ENCODE peak calls at places on chromosomes 6 and 20, in seven cellular contexts. Z, R, E, U, X, L and C are unnamed samples. For H3K4me1, the result is how much of the 10 kb centered on the place peaks cover.

GRCh38 chr6:39980839-39981580 is 46.7 kb upstream of the MOCS1 start:
- DNase-seq in Z (no peak), R (peak), E (peak), U (peak), X (peak), L (peak), C (peak)

GRCh38 chr20:10863337-10864060 is 189.7 kb upstream of the JAG1 start:
- DNase-seq in Z (no peak), R (peak), E (peak), U (peak), X (peak), L (peak), C (peak)

GRCh38 chr6:102798631-102799030 is 1405.1 kb downstream of the GRIK2 start:
- DNase-seq in Z (no peak), R (no peak), E (no peak), U (no peak), X (no peak), L (no peak), C (no peak)

GRCh38 chr20:42923348-42923918 is 266.3 kb downstream of the PTPRT start:
- DNase-seq in Z (no peak), R (no peak), E (no peak), U (no peak), X (peak), L (no peak), C (no peak)

GRCh38 chr20:49377326-49377725 is 99.5 kb upstream of the ZNFX1 start:
- DNase-seq in Z (no peak), R (no peak), E (no peak), U (no peak), X (no peak), L (no peak), C (no peak)

GRCh38 chr6:115602471-115602870 is 458.2 kb downstream of the FRK start:
- DNase-seq in Z (no peak), R (no peak), E (no peak), U (no peak), X (no peak), L (no peak), C (no peak)

GRCh38 chr6:162371133-162371532 is 356.4 kb downstream of the PRKN start:
- DNase-seq in Z (no peak), R (no peak), E (no peak), U (no peak), X (no peak), L (no peak), C (no peak)

GRCh38 chr6:85468326-85468725 is 18.4 kb downstream of the NT5E start:
- DNase-seq in Z (no peak), R (peak), E (no peak), U (no peak), X (no peak), L (no peak), C (no peak)

GRCh38 chr6:16286151-16286522 is 47.8 kb downstream of the GMPR start:
- DNase-seq in Z (no peak), R (peak), E (peak), U (peak), X (no peak), L (no peak), C (peak)

GRCh38 chr6:82741996-82742385 is 323.6 kb downstream of the UBE3D start:
- DNase-seq in Z (no peak), R (no peak), E (no peak), U (no peak), X (no peak), L (no peak), C (no peak)

GRCh38 chr6:167856999-167857660 is 30.4 kb downstream of the AFDN start:
- DNase-seq in Z (no peak), R (peak), E (no peak), U (peak), X (no peak), L (no peak), C (no peak)

GRCh38 chr6:153898360-153899059 is 140.5 kb upstream of the OPRM1 start:
- DNase-seq in Z (no peak), R (no peak), E (no peak), U (no peak), X (no peak), L (no peak), C (no peak)

GRCh38 chr6:48567016-48567415 is 456.0 kb upstream of the PTCHD4 start:
- DNase-seq in Z (no peak), R (no peak), E (no peak), U (no peak), X (no peak), L (no peak), C (no peak)

GRCh38 chr6:127069659-127070279 is 48.7 kb upstream of the RSPO3 start:
- DNase-seq in Z (no peak), R (peak), E (peak), U (peak), X (no peak), L (no peak), C (no peak)

GRCh38 chr20:29743101-29743931 is 1514.1 kb upstream of the DEFB115 start:
- DNase-seq in Z (no peak), R (no peak), E (no peak), U (no peak), X (no peak), L (no peak), C (no peak)

DNA sequence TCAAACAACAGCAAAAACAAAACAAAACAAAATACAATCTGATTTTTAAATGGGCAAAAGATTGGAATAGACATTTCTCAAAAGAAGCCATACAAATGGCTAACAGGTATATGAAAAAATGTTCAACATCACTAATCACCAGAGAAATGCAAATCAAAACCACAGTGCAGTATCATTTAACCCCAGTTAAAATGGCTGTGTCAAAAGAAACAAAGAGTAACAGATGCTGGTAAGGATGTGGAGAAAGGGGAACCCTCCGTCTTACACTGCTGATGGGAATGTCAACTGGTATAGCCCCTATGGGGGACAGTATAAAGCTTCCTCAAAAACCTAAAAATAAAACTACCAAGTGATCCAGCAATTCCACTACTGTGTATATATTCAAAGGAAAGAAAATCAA is 10.9 kb upstream of the NELFCD start:
- DNase-seq in Z (no peak), R (no peak), E (no peak), U (no peak), X (no peak), L (no peak), C (no peak)
- TF ChIP-seq POLR2A in Z (no peak), R (no peak), E (no peak), U (no peak), X (no peak), L (no peak), C (no peak)

GRCh38 chr6:159728552-159728951 is 1.2 kb downstream of the WTAP start:
- DNase-seq in Z (no peak), R (no peak), E (no peak), U (no peak), X (no peak), L (no peak), C (no peak)
- H3K4me1 ChIP-seq in Z (under half), R (under half), E (under half), U (under half), X (half or more), L (under half), C (under half)

GRCh38 chr20:32110727-32111126 is 1.2 kb downstream of the TM9SF4 start:
- DNase-seq in Z (no peak), R (no peak), E (no peak), U (no peak), X (no peak), L (no peak), C (no peak)

GRCh38 chr20:32110173-32110704 is 725 bp downstream of the TM9SF4 start:
- DNase-seq in Z (peak), R (no peak), E (no peak), U (no peak), X (no peak), L (peak), C (no peak)

GRCh38 chr20:32112862-32113261 is 3.3 kb downstream of the TM9SF4 start:
- DNase-seq in Z (no peak), R (no peak), E (no peak), U (no peak), X (peak), L (peak), C (no peak)

GRCh38 chr20:32111763-32112162 is 2.2 kb downstream of the TM9SF4 start:
- DNase-seq in Z (no peak), R (no peak), E (no peak), U (no peak), X (no peak), L (no peak), C (no peak)

GRCh38 chr20:32111287-32111686 is 1.8 kb downstream of the TM9SF4 start:
- DNase-seq in Z (no peak), R (no peak), E (no peak), U (no peak), X (no peak), L (no peak), C (no peak)
- TF ChIP-seq POLR2A in Z (no peak), R (no peak), E (no peak), U (no peak), X (no peak), L (no peak), C (no peak)

GRCh38 chr6:18423426-18423825 is 36.3 kb downstream of the RNF144B start:
- DNase-seq in Z (no peak), R (no peak), E (no peak), U (no peak), X (no peak), L (no peak), C (no peak)
- H3K4me1 ChIP-seq in Z (under half), R (under half), E (under half), U (under half), X (under half), L (under half), C (under half)

GRCh38 chr20:23139524-23139923 is 53.4 kb upstream of the CD93 start:
- DNase-seq in Z (peak), R (no peak), E (no peak), U (no peak), X (no peak), L (no peak), C (no peak)
- TF ChIP-seq POLR2A in Z (no peak), R (no peak), E (no peak), U (no peak), X (no peak), L (no peak), C (no peak)

DNA sequence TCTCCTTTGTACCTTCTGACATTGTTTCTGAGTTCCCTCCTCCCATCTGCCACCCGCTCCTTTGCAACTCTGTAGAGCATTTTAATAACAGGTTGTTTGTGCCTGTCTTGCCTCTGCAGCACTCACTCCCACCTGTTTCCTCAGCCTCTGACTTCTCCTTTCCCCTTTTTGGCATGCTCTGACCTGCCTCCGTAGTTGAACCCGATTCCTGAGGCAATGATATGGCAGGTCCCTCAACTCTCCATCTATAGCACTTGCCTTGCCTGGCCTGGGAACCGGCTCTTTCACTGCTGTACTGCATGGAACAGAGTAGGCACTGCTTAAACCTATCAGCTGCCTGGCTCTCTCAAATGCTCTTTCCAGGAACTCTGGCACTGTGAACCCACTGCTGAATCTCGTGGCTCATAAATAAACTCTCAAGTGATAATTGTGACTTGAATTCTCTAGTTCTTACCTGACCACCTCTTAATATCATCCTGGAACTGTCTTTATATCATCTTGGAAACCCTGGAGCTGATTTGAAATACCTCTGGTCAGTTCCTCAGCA is 50.3 kb downstream of the UTRN start:
- DNase-seq in Z (no peak), R (no peak), E (no peak), U (no peak), X (no peak), L (no peak), C (no peak)
- H3K4me1 ChIP-seq in Z (under half), R (under half), E (under half), U (under half), X (under half), L (half or more), C (under half)

GRCh38 chr6:33271608-33272357 is at the start of the genes RPS18 and VPS52:
- DNase-seq in Z (peak), R (peak), E (peak), U (peak), X (peak), L (peak), C (peak)
- TF ChIP-seq POLR2A in Z (peak), R (peak), E (peak), U (peak), X (peak), L (peak), C (peak)

DNA sequence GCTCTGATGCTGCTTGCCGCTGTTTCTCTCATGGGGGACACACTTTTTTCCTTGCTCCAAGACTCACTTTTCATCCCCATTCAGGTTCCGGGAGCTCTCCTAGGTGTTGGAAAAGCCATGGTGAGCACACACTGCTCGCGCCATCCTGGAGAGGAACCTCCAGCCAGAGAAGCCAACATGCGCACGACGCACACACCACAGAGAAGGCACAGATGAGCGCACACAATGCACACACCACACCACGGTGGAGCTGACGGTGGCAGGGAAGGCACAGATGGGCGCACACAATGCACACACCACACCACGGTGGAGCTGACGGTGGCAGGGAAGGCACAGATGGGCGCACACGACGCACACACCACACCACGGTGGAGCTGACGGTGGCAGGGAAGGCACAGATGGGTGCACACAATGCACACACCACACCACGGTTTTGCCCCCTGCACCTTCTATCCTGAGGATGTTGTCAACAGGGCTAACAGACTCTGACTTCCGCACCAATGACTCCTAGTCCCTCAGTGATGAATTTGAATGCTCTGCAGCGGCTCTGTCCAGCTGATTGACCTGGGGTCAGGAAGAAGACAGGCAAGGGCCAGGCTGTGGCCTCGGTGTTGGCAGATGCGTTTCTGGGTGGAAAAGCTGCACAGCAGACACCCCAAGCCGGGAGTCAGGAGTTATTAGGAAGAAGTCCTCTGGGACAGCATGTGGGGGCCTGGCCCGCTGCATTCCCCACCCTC is 154.8 kb downstream of the ERMARD start:
- DNase-seq in Z (peak), R (no peak), E (no peak), U (peak), X (no peak), L (no peak), C (no peak)
- H3K4me1 ChIP-seq in Z (under half), R (under half), E (under half), U (under half), X (under half), L (under half), C (under half)

GRCh38 chr20:63973636-63974401 is 4.1 kb upstream of the ZNF512B start:
- DNase-seq in Z (peak), R (peak), E (peak), U (peak), X (peak), L (peak), C (peak)
- TF ChIP-seq POLR2A in Z (no peak), R (no peak), E (no peak), U (peak), X (no peak), L (no peak), C (no peak)

GRCh38 chr20:56437196-56437960 is 25.3 kb downstream of the CASS4 start:
- DNase-seq in Z (no peak), R (no peak), E (no peak), U (no peak), X (no peak), L (no peak), C (no peak)

GRCh38 chr20:56439784-56440291 is 27.8 kb downstream of the CASS4 start:
- DNase-seq in Z (peak), R (peak), E (no peak), U (peak), X (peak), L (peak), C (no peak)

GRCh38 chr20:56443654-56444540 is 24.5 kb upstream of the RTF2 start:
- DNase-seq in Z (peak), R (peak), E (no peak), U (no peak), X (no peak), L (no peak), C (no peak)

GRCh38 chr20:56442381-56443365 is 25.8 kb upstream of the RTF2 start:
- DNase-seq in Z (peak), R (peak), E (no peak), U (no peak), X (no peak), L (no peak), C (no peak)

DNA sequence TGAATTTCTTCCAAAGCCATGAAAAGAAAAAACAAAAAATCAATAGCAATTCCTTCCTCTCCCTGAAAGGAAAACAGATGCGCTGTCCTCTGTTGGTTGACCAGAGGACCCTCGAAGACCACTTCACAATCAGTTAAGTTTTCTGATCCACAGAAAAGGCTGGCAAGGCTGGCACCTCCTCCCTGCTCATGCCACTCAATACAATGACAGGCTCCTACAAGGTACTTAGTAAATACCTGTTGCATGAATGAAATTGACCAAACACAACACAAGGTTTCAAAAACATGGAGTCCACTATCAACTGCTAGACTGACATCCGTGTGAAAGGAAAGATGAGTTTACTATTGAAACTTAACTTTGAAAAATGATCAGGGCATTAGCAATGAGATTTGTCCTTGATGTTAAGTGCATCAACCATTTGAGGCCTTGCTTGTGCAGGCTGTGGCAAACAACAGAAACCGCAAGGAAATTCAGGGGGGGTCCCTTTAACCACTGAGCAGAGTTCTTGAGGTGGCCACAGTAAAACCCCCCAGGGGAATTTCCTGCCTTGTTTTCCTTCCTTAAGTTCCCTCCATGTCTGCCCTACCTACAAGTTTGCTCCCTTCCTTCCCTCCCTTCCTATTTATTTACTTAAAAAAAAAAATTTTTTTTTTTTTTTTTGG is 27.9 kb upstream of the RTF2 start:
- DNase-seq in Z (peak), R (no peak), E (no peak), U (no peak), X (no peak), L (no peak), C (no peak)
- H3K4me1 ChIP-seq in Z (under half), R (under half), E (under half), U (under half), X (under half), L (under half), C (under half)